ENCODE peak calls at places on chromosomes 12 and 14, in nine cellular contexts. T is sigmoid colon; W is PC-3; U is tibial nerve; K is mammary epithelial cell; E is body of pancreas; L is WERI-Rb-1; V is Karpas-422; B is effector memory CD4-positive, alpha-beta T cell. D is an unnamed sample.
A peak's percentile ranks its signal among the peaks of the same experiment; 100 is the strongest.

GRCh38 chr12:3920378-3921141 is 47.4 kb upstream of the PARP11 start:
- DNase-seq in K (no peak), W (no peak), E (no peak), U (no peak), L (no peak), T (no peak), V (no peak), B (no peak), D (no peak)

GRCh38 chr12:64404470-64405446 is 566 bp downstream of the XPOT start:
- DNase-seq in V (peak; percentile 82), B (peak; percentile 34), U (peak; percentile 45), E (peak; percentile 59), K (peak; percentile 54), L (peak; percentile 81), T (peak; percentile 84), W (peak; percentile 70), D (peak; percentile 53)

GRCh38 chr12:48077111-48077510 is 28.8 kb downstream of the SENP1 start:
- DNase-seq in L (no peak), E (no peak), U (no peak), W (no peak), V (no peak), K (no peak), B (no peak), T (no peak), D (no peak)

GRCh38 chr14:101359221-101360044 is 201.9 kb upstream of the DIO3 start:
- DNase-seq in B (no peak), W (no peak), L (peak; percentile 40), T (peak; percentile 95), V (no peak), E (no peak), U (peak; percentile 61), K (no peak), D (no peak)

GRCh38 chr12:72074065-72074464 is 135.4 kb downstream of the TPH2 start:
- DNase-seq in T (no peak), W (no peak), B (no peak), K (no peak), E (no peak), U (no peak), L (no peak), V (no peak), D (no peak)

GRCh38 chr12:51371295-51371953 is 19.8 kb downstream of the GALNT6 start:
- DNase-seq in B (no peak), L (peak; percentile 42), K (peak; percentile 95), V (no peak), T (peak; percentile 73), W (peak; percentile 98), E (peak; percentile 54), U (peak; percentile 48), D (peak; percentile 34)

GRCh38 chr12:44162961-44163360 is 327.1 kb downstream of the TMEM117 start:
- DNase-seq in L (no peak), B (no peak), K (no peak), U (no peak), W (no peak), E (no peak), V (no peak), T (no peak), D (no peak)

GRCh38 chr12:32083489-32083888 is 23.2 kb upstream of the BICD1 start:
- DNase-seq in W (peak; percentile 59), U (no peak), V (no peak), L (no peak), K (peak; percentile 44), E (no peak), T (no peak), B (no peak), D (no peak)

GRCh38 chr14:104359969-104360442 is 219.6 kb upstream of the C14orf180 start:
- DNase-seq in E (no peak), K (no peak), V (no peak), W (no peak), T (peak; percentile 52), L (no peak), U (no peak), B (no peak), D (no peak)

GRCh38 chr12:62601765-62602444 is 135.3 kb downstream of the MON2 start:
- DNase-seq in V (no peak), T (no peak), L (no peak), W (no peak), K (no peak), U (no peak), B (no peak), E (no peak), D (no peak)

GRCh38 chr12:848519-849191 is 96.3 kb downstream of the WNK1 start:
- DNase-seq in T (no peak), L (no peak), B (no peak), V (no peak), K (peak; percentile 43), W (no peak), E (no peak), U (no peak), D (no peak)

DNA sequence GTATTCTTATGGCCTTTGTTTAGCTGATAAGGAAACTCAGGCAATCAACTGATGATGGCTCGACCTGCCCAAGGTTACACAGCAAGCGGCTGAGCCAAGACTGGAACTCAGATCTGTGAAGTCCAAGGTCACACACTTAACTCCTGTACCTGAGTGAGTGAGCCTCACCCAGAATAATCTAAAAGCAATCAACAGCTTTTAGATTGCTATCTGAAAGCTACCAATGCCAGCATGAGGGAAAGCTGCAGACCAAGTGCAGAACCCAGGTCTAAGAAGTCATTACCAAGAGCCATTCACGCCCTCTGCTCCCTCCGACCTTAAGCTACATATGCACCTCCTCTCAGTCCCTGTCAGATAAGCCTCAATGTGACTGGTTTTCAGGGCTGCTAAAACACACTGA is 12.1 kb downstream of the APPL2 start:
- DNase-seq in V (no peak), U (no peak), E (no peak), T (no peak), K (no peak), W (no peak), B (no peak), L (no peak), D (no peak)
- H3K27ac ChIP-seq in V (no peak overlapping the region), U (no peak overlapping the region), E (no peak overlapping the region), T (no peak overlapping the region), K (no peak overlapping the region), W (no peak overlapping the region), B (no peak overlapping the region), L (no peak overlapping the region), D (no peak overlapping the region)

GRCh38 chr12:89389755-89390661 is 37.7 kb upstream of the DUSP6 start:
- DNase-seq in B (no peak), W (no peak), E (no peak), T (no peak), L (no peak), K (no peak), U (no peak), V (no peak), D (no peak)
- H3K27ac ChIP-seq in B (no peak overlapping the region), W (peak overlapping the region; percentile 84), E (peak overlapping the region; percentile 59), T (peak overlapping the region; percentile 47), L (no peak overlapping the region), K (no peak overlapping the region), U (peak overlapping the region; percentile 48), V (no peak overlapping the region), D (no peak overlapping the region)

DNA sequence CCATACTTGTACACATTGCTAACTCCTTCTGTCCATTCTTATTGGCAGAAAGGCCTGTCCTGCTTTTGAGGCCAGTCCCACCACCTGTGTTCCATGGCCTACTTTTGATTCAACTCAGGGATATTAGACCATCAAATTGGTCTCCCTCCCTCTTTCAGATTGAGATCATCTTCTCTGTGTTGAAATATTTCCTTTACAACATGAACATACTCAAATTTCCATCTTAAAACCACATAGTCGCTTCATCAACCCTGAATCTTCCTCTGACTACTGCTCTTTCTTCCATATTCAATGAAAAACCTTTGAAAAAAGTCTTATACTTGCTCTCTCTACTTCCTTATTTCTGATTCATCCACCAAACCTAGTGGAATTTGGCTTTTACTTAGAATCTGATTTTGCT is 34.9 kb downstream of the TRMT5 start:
- DNase-seq in K (no peak), W (no peak), E (no peak), T (no peak), U (no peak), L (no peak), B (no peak), V (no peak), D (no peak)
- H3K27ac ChIP-seq in K (no peak overlapping the region), W (no peak overlapping the region), E (no peak overlapping the region), T (no peak overlapping the region), U (no peak overlapping the region), L (no peak overlapping the region), B (no peak overlapping the region), V (no peak overlapping the region), D (no peak overlapping the region)

GRCh38 chr12:69091447-69092022 is 147.8 kb upstream of the CPSF6 start:
- DNase-seq in U (no peak), L (no peak), T (no peak), V (no peak), K (no peak), W (no peak), E (no peak), B (no peak), D (no peak)

GRCh38 chr12:69084816-69085215 is 151.8 kb upstream of the CPM start:
- DNase-seq in B (no peak), U (no peak), E (no peak), L (no peak), K (no peak), T (no peak), W (no peak), V (no peak), D (no peak)

GRCh38 chr12:69087986-69088385 is 151.4 kb upstream of the CPSF6 start:
- DNase-seq in K (no peak), V (no peak), U (no peak), L (no peak), T (no peak), B (no peak), E (no peak), W (no peak), D (no peak)

GRCh38 chr12:69085852-69086251 is 152.9 kb upstream of the CPM start:
- DNase-seq in E (no peak), B (no peak), K (no peak), V (no peak), W (no peak), T (no peak), L (no peak), U (no peak), D (no peak)
- H3K27ac ChIP-seq in E (no peak overlapping the region), B (no peak overlapping the region), K (no peak overlapping the region), V (no peak overlapping the region), W (no peak overlapping the region), T (no peak overlapping the region), L (no peak overlapping the region), U (no peak overlapping the region), D (no peak overlapping the region)

GRCh38 chr14:34437729-34438080 is 24.3 kb downstream of the SPTSSA start:
- DNase-seq in T (no peak), K (no peak), B (no peak), L (no peak), E (no peak), W (no peak), U (no peak), V (no peak), D (no peak)
- H3K27ac ChIP-seq in T (no peak overlapping the region), K (no peak overlapping the region), B (no peak overlapping the region), L (no peak overlapping the region), E (no peak overlapping the region), W (peak overlapping the region; percentile 52), U (no peak overlapping the region), V (no peak overlapping the region), D (no peak overlapping the region)

GRCh38 chr14:63972323-63972932 is 119.6 kb downstream of the SYNE2 start:
- DNase-seq in U (no peak), T (no peak), K (no peak), B (no peak), W (no peak), V (no peak), L (no peak), E (no peak), D (no peak)
- H3K27ac ChIP-seq in U (no peak overlapping the region), T (no peak overlapping the region), K (no peak overlapping the region), B (no peak overlapping the region), W (no peak overlapping the region), V (no peak overlapping the region), L (no peak overlapping the region), E (no peak overlapping the region), D (no peak overlapping the region)

GRCh38 chr12:6370994-6371754 is 4.2 kb downstream of the SCNN1A start:
- DNase-seq in K (peak; percentile 95), V (no peak), T (peak; percentile 59), B (no peak), U (no peak), L (peak; percentile 96), E (peak; percentile 58), W (peak; percentile 97), D (no peak)
- H3K27ac ChIP-seq in K (peak overlapping the region; percentile 92), V (no peak overlapping the region), T (peak overlapping the region; percentile 20), B (no peak overlapping the region), U (peak overlapping the region; percentile 89), L (peak overlapping the region; percentile 80), E (peak overlapping the region; percentile 91), W (peak overlapping the region; percentile 98), D (no peak overlapping the region)